ENCODE peak calls at places on chromosome 12, in ten cellular contexts. D is GM23248; O is stimulated activated CD8-positive, alpha-beta memory T cell treated with anti-CD3 and anti-CD28 coated beads, Interleukin-7, amount 100 ng/mL, for 1 hour; Z is Ammon's horn; K is kidney; S is body of pancreas; I is renal cortical epithelial cell; X is left ventricle myocardium inferior; P is GM10248; N is cerebellar nuclear complex. F is an unnamed sample.

GRCh38 chr12:117671734-117672133 is 297.1 kb downstream of the KSR2 start:
- DNase-seq in X (peak; percentile 17), N (no peak), S (peak; percentile 41), Z (no peak), D (peak; percentile 57), O (no peak), I (no peak), P (peak; percentile 35), K (no peak), F (peak; percentile 72)

GRCh38 chr12:32303171-32303570 is 96.2 kb upstream of the FGD4 start:
- DNase-seq in X (no peak), K (no peak), S (no peak), N (no peak), Z (no peak), D (no peak), O (no peak), I (no peak), P (no peak), F (no peak)

GRCh38 chr12:3311491-3312103 is 179.4 kb upstream of the PRMT8 start:
- DNase-seq in P (no peak), X (no peak), S (no peak), D (no peak), N (no peak), I (no peak), O (no peak), Z (no peak), K (no peak), F (no peak)

GRCh38 chr12:1436996-1437395 is 157.4 kb downstream of the FBXL14 start:
- DNase-seq in O (no peak), I (no peak), N (no peak), P (no peak), X (no peak), K (no peak), Z (no peak), D (no peak), S (no peak), F (no peak)

GRCh38 chr12:14769462-14769836 is 33.8 kb downstream of the WBP11 start:
- DNase-seq in D (peak; percentile 43), Z (peak; percentile 31), O (no peak), I (no peak), K (peak; percentile 76), S (peak; percentile 61), N (no peak), P (peak; percentile 22), X (peak; percentile 20), F (peak; percentile 46)

GRCh38 chr12:66859751-66860440 is 181.0 kb upstream of the GRIP1 start:
- DNase-seq in Z (no peak), O (no peak), P (no peak), D (peak; percentile 1), S (no peak), K (no peak), I (peak; percentile 10), N (no peak), X (no peak), F (no peak)

GRCh38 chr12:105167346-105167745 is 59.8 kb downstream of the WASHC4 start:
- DNase-seq in D (peak; percentile 52), S (no peak), N (no peak), O (no peak), K (no peak), P (no peak), X (no peak), Z (no peak), I (no peak), F (no peak)

GRCh38 chr12:79624378-79624777 is 66.4 kb downstream of the PAWR start:
- DNase-seq in I (no peak), X (no peak), P (no peak), N (no peak), Z (no peak), K (no peak), O (no peak), D (no peak), S (no peak), F (no peak)

GRCh38 chr12:114302117-114302516 is 103.8 kb downstream of the TBX5 start:
- DNase-seq in Z (no peak), S (no peak), D (no peak), P (no peak), K (no peak), X (no peak), N (no peak), I (no peak), O (no peak), F (no peak)

GRCh38 chr12:123064885-123065619 is 84.6 kb downstream of the ARL6IP4 start:
- DNase-seq in Z (no peak), N (peak; percentile 86), S (no peak), I (no peak), K (peak; percentile 63), O (no peak), P (no peak), X (no peak), D (no peak), F (no peak)

GRCh38 chr12:128069359-128069997 is 197.5 kb upstream of the TMEM132C start:
- DNase-seq in N (peak; percentile 6), X (no peak), O (no peak), P (peak; percentile 34), D (peak; percentile 79), S (peak; percentile 19), K (no peak), I (peak; percentile 3), Z (peak; percentile 59), F (peak; percentile 41)

GRCh38 chr12:2624543-2625266 is 170.1 kb upstream of the FKBP4 start:
- DNase-seq in O (no peak), X (no peak), D (peak; percentile 73), P (no peak), N (no peak), S (no peak), Z (no peak), I (peak; percentile 29), K (no peak), F (no peak)

GRCh38 chr12:20963762-20964161 is 153.3 kb downstream of the SLCO1B3 start:
- DNase-seq in P (no peak), X (no peak), N (no peak), I (no peak), S (no peak), K (no peak), Z (no peak), O (no peak), D (no peak), F (no peak)

GRCh38 chr12:10213168-10214130 is 772 bp downstream of the GABARAPL1 start:
- DNase-seq in S (peak; percentile 72), X (peak; percentile 74), N (peak; percentile 4), O (peak; percentile 70), K (peak; percentile 90), P (peak; percentile 66), I (peak; percentile 84), D (peak; percentile 95), Z (peak; percentile 80), F (peak; percentile 48)

GRCh38 chr12:48131517-48131916 is 12.4 kb downstream of the PFKM start:
- DNase-seq in D (no peak), O (no peak), N (no peak), S (no peak), P (no peak), Z (no peak), I (no peak), X (no peak), K (no peak), F (no peak)

GRCh38 chr12:1080520-1081223 is 89.6 kb downstream of the ERC1 start:
- DNase-seq in D (no peak), Z (no peak), S (no peak), I (no peak), X (no peak), O (no peak), K (no peak), N (no peak), P (no peak), F (no peak)

GRCh38 chr12:75447695-75448393 is 32.7 kb upstream of the GLIPR1 start:
- DNase-seq in P (no peak), N (no peak), X (no peak), S (no peak), Z (no peak), O (no peak), K (no peak), I (no peak), D (no peak), F (no peak)

GRCh38 chr12:101609198-101609597 is 14.4 kb downstream of the MYBPC1 start:
- DNase-seq in I (no peak), X (no peak), D (no peak), N (no peak), P (no peak), S (no peak), O (no peak), K (no peak), Z (no peak), F (no peak)

GRCh38 chr12:124509676-124510300 is 57.6 kb downstream of the NCOR2 start:
- DNase-seq in X (peak; percentile 79), S (peak; percentile 61), D (peak; percentile 67), Z (peak; percentile 75), I (peak; percentile 88), K (peak; percentile 96), O (no peak), N (peak; percentile 39), P (no peak), F (peak; percentile 92)